ENCODE peak calls at places on chromosomes 6 and 20, in ten cellular contexts. D is left lung, S is transverse colon, Z is Calu3, M is psoas muscle, V is osteoblast, T is SK-N-SH, Q is astrocyte of the spinal cord, J is GM13977, E is dorsolateral prefrontal cortex. F is an unnamed sample.

GRCh38 chr6:132811276-132811675 is 3.1 kb upstream of the RPS12 start:
- DNase-seq in D (no peak), S (no peak), Z (no peak), M (no peak), V (no peak), T (no peak), Q (peak; percentile 67), J (no peak), E (no peak), F (no peak)

GRCh38 chr20:11845311-11845710 is 72.4 kb upstream of the BTBD3 start:
- DNase-seq in D (no peak), S (no peak), Z (no peak), M (no peak), V (peak; percentile 52), T (no peak), Q (peak; percentile 17), J (no peak), E (no peak), F (peak; percentile 8)

GRCh38 chr6:4394786-4395185 is 259.4 kb upstream of the ECI2 start:
- DNase-seq in D (no peak), S (no peak), Z (no peak), M (no peak), V (no peak), T (no peak), Q (no peak), J (no peak), E (no peak), F (no peak)

GRCh38 chr6:113969888-113970807 is 800 bp downstream of the HDAC2 start:
- DNase-seq in D (peak; percentile 73), S (peak; percentile 68), Z (peak; percentile 60), M (peak; percentile 74), V (peak; percentile 81), T (peak; percentile 70), Q (peak; percentile 51), J (peak; percentile 58), E (peak; percentile 51), F (no peak)

GRCh38 chr6:121485359-121485809 is 49.9 kb downstream of the GJA1 start:
- DNase-seq in D (no peak), S (no peak), Z (no peak), M (no peak), V (peak; percentile 76), T (no peak), Q (peak; percentile 16), J (no peak), E (no peak), F (peak; percentile 12)

GRCh38 chr6:132199343-132199742 is 201.9 kb downstream of the MOXD1 start:
- DNase-seq in D (no peak), S (no peak), Z (no peak), M (no peak), V (peak; percentile 53), T (no peak), Q (peak; percentile 89), J (no peak), E (no peak), F (peak; percentile 70)

GRCh38 chr6:107712523-107713213 is 111.4 kb downstream of the SCML4 start:
- DNase-seq in D (no peak), S (no peak), Z (no peak), M (no peak), V (no peak), T (peak; percentile 47), Q (peak; percentile 37), J (no peak), E (no peak), F (peak; percentile 11)

GRCh38 chr20:16476032-16476431 is 97.2 kb downstream of the KIF16B start:
- DNase-seq in D (no peak), S (no peak), Z (no peak), M (no peak), V (peak; percentile 62), T (peak; percentile 45), Q (peak; percentile 73), J (peak; percentile 23), E (no peak), F (peak; percentile 30)

GRCh38 chr6:24848461-24848860 is 49.7 kb upstream of the ARMH2 start:
- DNase-seq in D (no peak), S (no peak), Z (no peak), M (no peak), V (no peak), T (no peak), Q (no peak), J (no peak), E (no peak), F (no peak)

GRCh38 chr20:4369798-4370124 is 351.9 kb upstream of the PRND start:
- DNase-seq in D (no peak), S (no peak), Z (no peak), M (no peak), V (no peak), T (no peak), Q (no peak), J (peak; percentile 17), E (no peak), F (no peak)

DNA sequence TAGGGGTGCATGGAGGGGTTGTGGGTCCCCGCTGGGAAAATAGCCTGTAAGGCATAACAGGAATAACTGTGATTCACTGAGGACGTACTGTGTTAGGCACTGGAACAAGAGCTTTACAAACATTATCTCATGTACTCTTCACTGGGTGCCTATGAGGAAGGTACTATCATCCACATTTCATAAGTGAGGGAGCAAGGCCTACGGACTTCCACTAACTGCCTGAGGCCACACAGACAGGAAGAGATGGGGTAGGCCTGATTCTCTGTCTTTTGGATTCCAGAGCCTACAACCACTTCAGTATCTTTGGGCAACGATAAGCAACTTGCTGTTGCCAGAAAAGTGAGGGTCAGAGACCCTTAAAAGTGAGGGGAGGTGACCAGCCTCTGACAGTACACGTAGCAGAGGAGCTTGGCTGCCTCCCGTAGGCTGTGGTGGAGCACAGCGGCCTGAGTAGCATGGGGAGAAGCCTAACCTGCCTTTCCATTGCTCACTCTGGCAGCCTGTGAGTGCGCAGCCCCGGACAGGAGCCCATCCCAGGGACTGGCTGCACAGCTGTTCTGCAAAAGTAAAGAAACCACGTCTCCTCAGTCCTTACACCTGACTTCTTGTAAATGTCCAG is 30.4 kb downstream of the PSMB1 start:
- DNase-seq in D (no peak), S (no peak), Z (peak; percentile 3), M (no peak), V (no peak), T (peak; percentile 51), Q (no peak), J (no peak), E (no peak), F (no peak)
- TF ChIP-seq CTCF in D (no peak), S (no peak), Z (no peak), M (no peak), V (peak; percentile 41), T (peak; percentile 54), Q (peak; percentile 59), J (peak; percentile 52), E (no peak), F (peak; percentile 53)

GRCh38 chr20:45111799-45112471 is 3.0 kb downstream of the WFDC5 start:
- DNase-seq in D (no peak), S (no peak), Z (peak; percentile 43), M (no peak), V (peak; percentile 85), T (peak; percentile 59), Q (no peak), J (peak; percentile 42), E (no peak), F (no peak)
- TF ChIP-seq CTCF in D (peak; percentile 36), S (peak; percentile 45), Z (peak; percentile 86), M (peak; percentile 34), V (peak; percentile 50), T (peak; percentile 71), Q (peak; percentile 60), J (peak; percentile 59), E (peak; percentile 58), F (peak; percentile 83)

GRCh38 chr6:40901322-40902055 is 137.5 kb downstream of the UNC5CL start:
- DNase-seq in D (no peak), S (no peak), Z (no peak), M (no peak), V (no peak), T (no peak), Q (no peak), J (no peak), E (no peak), F (no peak)

GRCh38 chr6:40906759-40907158 is 132.3 kb downstream of the UNC5CL start:
- DNase-seq in D (no peak), S (no peak), Z (peak; percentile 45), M (no peak), V (no peak), T (no peak), Q (peak; percentile 20), J (no peak), E (no peak), F (peak; percentile 26)

GRCh38 chr6:40900791-40901190 is 138.2 kb downstream of the UNC5CL start:
- DNase-seq in D (no peak), S (no peak), Z (no peak), M (no peak), V (no peak), T (no peak), Q (no peak), J (no peak), E (peak; percentile 15), F (no peak)

GRCh38 chr6:40904583-40905194 is 134.3 kb downstream of the UNC5CL start:
- DNase-seq in D (no peak), S (no peak), Z (no peak), M (no peak), V (no peak), T (no peak), Q (no peak), J (no peak), E (no peak), F (no peak)

GRCh38 chr6:40903456-40903855 is 135.6 kb downstream of the UNC5CL start:
- DNase-seq in D (no peak), S (no peak), Z (no peak), M (no peak), V (no peak), T (no peak), Q (no peak), J (no peak), E (no peak), F (no peak)
- TF ChIP-seq CTCF in D (no peak), S (no peak), Z (no peak), M (no peak), V (no peak), T (no peak), Q (no peak), J (no peak), E (no peak), F (no peak)

GRCh38 chr6:79234150-79235022 is at the start of gene HMGN3:
- DNase-seq in D (peak; percentile 96), S (peak; percentile 96), Z (peak; percentile 93), M (peak; percentile 97), V (peak; percentile 97), T (peak; percentile 93), Q (peak; percentile 95), J (peak; percentile 86), E (peak; percentile 95), F (peak; percentile 91)

GRCh38 chr6:79230149-79230548 is 4.3 kb downstream of the HMGN3 start:
- DNase-seq in D (no peak), S (no peak), Z (no peak), M (no peak), V (no peak), T (no peak), Q (no peak), J (no peak), E (no peak), F (no peak)

GRCh38 chr6:79232696-79233462 is 1.6 kb downstream of the HMGN3 start:
- DNase-seq in D (no peak), S (no peak), Z (no peak), M (no peak), V (no peak), T (no peak), Q (no peak), J (no peak), E (no peak), F (no peak)

GRCh38 chr6:79231101-79231500 is 3.4 kb downstream of the HMGN3 start:
- DNase-seq in D (no peak), S (no peak), Z (no peak), M (no peak), V (no peak), T (no peak), Q (no peak), J (no peak), E (no peak), F (no peak)

GRCh38 chr6:79233611-79234149 is 802 bp downstream of the HMGN3 start:
- DNase-seq in D (peak; percentile 91), S (peak; percentile 88), Z (peak; percentile 87), M (peak; percentile 95), V (peak; percentile 96), T (peak; percentile 90), Q (peak; percentile 91), J (peak; percentile 79), E (peak; percentile 85), F (peak; percentile 91)
- TF ChIP-seq CTCF in D (peak; percentile 49), S (peak; percentile 29), Z (peak; percentile 14), M (peak; percentile 46), V (no peak), T (peak; percentile 30), Q (peak; percentile 27), J (no peak), E (no peak), F (peak; percentile 49)

F was measured in HFFc6.